ENCODE peak calls at places on chromosomes 5 and 9, in six cellular contexts. One of them, this sample, is unnamed.

GRCh38 chr5:87121315-87122170 is 146.1 kb upstream of the RASA1 start:
- DNase-seq in fibroblast of mammary gland: peak
- DNase-seq in HFF-Myc: peak
- DNase-seq in left ventricle myocardium inferior: no peak
- DNase-seq in neural crest cell: no peak
- DNase-seq in pancreas: no peak
- DNase-seq in this sample: peak

GRCh38 chr9:74773886-74774479 is 113.7 kb downstream of the TRPM6 start:
- DNase-seq in pancreas: peak
- DNase-seq in neural crest cell: peak
- DNase-seq in fibroblast of mammary gland: peak
- DNase-seq in HFF-Myc: peak
- DNase-seq in left ventricle myocardium inferior: peak
- DNase-seq in this sample: peak

GRCh38 chr5:88667187-88668141 is 215.5 kb downstream of the MEF2C start:
- DNase-seq in neural crest cell: no peak
- DNase-seq in HFF-Myc: no peak
- DNase-seq in left ventricle myocardium inferior: no peak
- DNase-seq in pancreas: no peak
- DNase-seq in fibroblast of mammary gland: no peak
- DNase-seq in this sample: no peak

GRCh38 chr5:173645897-173646574 is 29.6 kb upstream of the BOD1 start:
- DNase-seq in fibroblast of mammary gland: no peak
- DNase-seq in HFF-Myc: no peak
- DNase-seq in left ventricle myocardium inferior: no peak
- DNase-seq in neural crest cell: no peak
- DNase-seq in pancreas: no peak
- DNase-seq in this sample: no peak

GRCh38 chr5:150113047-150113744 is 26.8 kb upstream of the CSF1R start:
- DNase-seq in left ventricle myocardium inferior: no peak
- DNase-seq in HFF-Myc: no peak
- DNase-seq in fibroblast of mammary gland: peak
- DNase-seq in neural crest cell: no peak
- DNase-seq in pancreas: no peak
- DNase-seq in this sample: no peak

GRCh38 chr5:38258319-38259061 is at the start of gene EGFLAM:
- DNase-seq in HFF-Myc: no peak
- DNase-seq in neural crest cell: peak
- DNase-seq in fibroblast of mammary gland: no peak
- DNase-seq in left ventricle myocardium inferior: peak
- DNase-seq in pancreas: peak
- DNase-seq in this sample: peak

GRCh38 chr5:19256036-19256435 is 732.0 kb downstream of the CDH18 start:
- DNase-seq in HFF-Myc: no peak
- DNase-seq in neural crest cell: no peak
- DNase-seq in pancreas: no peak
- DNase-seq in fibroblast of mammary gland: no peak
- DNase-seq in left ventricle myocardium inferior: no peak
- DNase-seq in this sample: no peak

GRCh38 chr5:172144931-172145869 is 42.8 kb downstream of the STK10 start:
- DNase-seq in neural crest cell: peak
- DNase-seq in left ventricle myocardium inferior: no peak
- DNase-seq in pancreas: no peak
- DNase-seq in fibroblast of mammary gland: no peak
- DNase-seq in HFF-Myc: no peak
- DNase-seq in this sample: no peak

GRCh38 chr5:120304653-120305052 is 159.4 kb upstream of the PRR16 start:
- DNase-seq in fibroblast of mammary gland: peak
- DNase-seq in neural crest cell: no peak
- DNase-seq in pancreas: no peak
- DNase-seq in HFF-Myc: peak
- DNase-seq in left ventricle myocardium inferior: no peak
- DNase-seq in this sample: no peak

GRCh38 chr5:123810911-123811310 is 298.9 kb downstream of the CSNK1G3 start:
- DNase-seq in pancreas: no peak
- DNase-seq in left ventricle myocardium inferior: no peak
- DNase-seq in fibroblast of mammary gland: no peak
- DNase-seq in HFF-Myc: no peak
- DNase-seq in neural crest cell: no peak
- DNase-seq in this sample: no peak

GRCh38 chr9:81393985-81394811 is 295.1 kb downstream of the TLE1 start:
- DNase-seq in fibroblast of mammary gland: peak
- DNase-seq in neural crest cell: no peak
- DNase-seq in pancreas: no peak
- DNase-seq in left ventricle myocardium inferior: no peak
- DNase-seq in HFF-Myc: no peak
- DNase-seq in this sample: no peak

DNA sequence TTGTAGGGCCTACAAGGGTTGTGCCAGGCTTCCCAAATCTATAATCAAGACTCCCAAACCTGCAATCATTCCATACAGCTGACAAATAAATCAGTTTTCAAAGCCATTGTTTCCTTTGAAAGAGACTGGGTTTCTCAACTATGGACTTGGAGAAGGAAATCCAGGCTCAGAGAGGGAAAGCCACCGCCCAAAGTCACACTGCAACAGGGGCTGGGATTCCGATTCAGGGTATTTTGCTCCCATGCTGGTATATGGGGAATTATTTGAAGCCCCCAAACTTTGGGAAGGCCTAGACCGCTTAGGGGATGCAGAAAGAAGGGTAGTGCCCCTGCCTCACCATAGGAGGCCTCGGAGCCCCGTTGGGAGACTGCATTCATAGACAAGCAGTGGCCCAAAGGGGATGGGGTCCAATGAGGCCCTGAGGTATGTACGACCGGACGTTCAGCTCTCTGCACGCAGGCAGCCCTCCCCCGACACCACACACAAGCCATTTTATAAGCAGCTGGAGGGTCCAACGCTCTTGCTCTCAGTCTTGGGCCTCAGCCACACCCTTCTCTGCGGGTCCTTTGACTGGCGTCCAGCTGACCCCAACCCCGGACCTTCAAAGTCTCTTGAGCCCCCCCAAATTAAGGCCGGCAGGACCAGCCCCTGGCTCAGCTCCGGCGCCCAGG is 712 bp downstream of the ANXA6 start:
- DNase-seq in left ventricle myocardium inferior: no peak
- DNase-seq in fibroblast of mammary gland: peak
- DNase-seq in HFF-Myc: no peak
- DNase-seq in neural crest cell: peak
- DNase-seq in pancreas: no peak
- DNase-seq in this sample: peak
- TF ChIP-seq CTCF in left ventricle myocardium inferior: peak
- TF ChIP-seq CTCF in fibroblast of mammary gland: no peak
- TF ChIP-seq CTCF in HFF-Myc: no peak
- TF ChIP-seq CTCF in neural crest cell: no peak
- TF ChIP-seq CTCF in pancreas: no peak
- TF ChIP-seq CTCF in this sample: no peak

DNA sequence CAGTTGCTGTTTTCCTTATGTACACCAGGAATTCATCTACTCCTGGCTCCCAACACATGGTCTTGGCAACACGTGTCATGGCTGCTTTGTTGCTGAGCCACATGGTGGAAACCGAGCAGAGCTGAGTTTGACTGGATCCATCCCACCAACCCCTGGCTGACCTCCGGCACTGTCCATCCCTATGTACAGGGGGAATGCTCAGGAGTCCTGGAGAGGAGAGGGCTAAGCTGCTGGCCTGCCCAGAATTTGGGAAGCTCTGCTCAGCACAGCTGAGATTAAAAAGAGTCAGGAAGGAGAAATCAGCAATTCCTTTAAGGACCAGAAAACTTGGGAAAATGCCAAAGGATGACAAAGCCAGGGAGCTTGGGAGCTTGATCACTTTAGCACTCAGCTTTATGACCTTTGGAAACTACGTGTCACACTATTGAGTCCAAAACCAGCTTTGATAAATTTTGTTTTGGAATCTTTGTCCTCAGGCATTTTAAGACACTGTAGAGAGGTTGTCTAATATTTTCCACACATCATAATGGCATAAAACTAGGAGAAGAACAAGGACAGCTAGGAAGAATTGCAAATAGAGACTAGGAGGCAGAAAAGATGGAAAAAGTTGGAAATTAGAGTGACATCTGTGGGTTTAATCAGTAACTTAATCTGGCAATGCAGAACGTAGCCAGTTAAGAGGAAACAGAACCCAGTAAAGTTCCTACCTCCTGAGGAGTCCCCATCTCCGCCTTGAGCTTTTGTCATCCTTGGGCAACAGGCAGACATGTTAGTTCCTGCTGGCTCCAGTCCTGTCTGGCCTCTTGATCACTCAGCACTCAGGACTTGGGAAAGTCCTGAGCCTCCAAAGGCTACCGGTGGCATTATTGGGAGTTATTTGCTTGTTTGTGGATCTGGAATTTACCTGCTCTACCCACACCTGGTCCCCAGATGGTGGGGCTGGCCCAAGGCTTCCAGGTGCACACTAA is 62.5 kb upstream of the PLPP1 start:
- DNase-seq in fibroblast of mammary gland: peak
- DNase-seq in neural crest cell: no peak
- DNase-seq in left ventricle myocardium inferior: peak
- DNase-seq in HFF-Myc: peak
- DNase-seq in pancreas: no peak
- DNase-seq in this sample: no peak
- TF ChIP-seq CTCF in fibroblast of mammary gland: no peak
- TF ChIP-seq CTCF in neural crest cell: no peak
- TF ChIP-seq CTCF in left ventricle myocardium inferior: no peak
- TF ChIP-seq CTCF in HFF-Myc: no peak
- TF ChIP-seq CTCF in pancreas: no peak
- TF ChIP-seq CTCF in this sample: no peak

GRCh38 chr5:1294839-1295649 is at the start of gene TERT:
- DNase-seq in pancreas: peak
- DNase-seq in fibroblast of mammary gland: no peak
- DNase-seq in neural crest cell: peak
- DNase-seq in HFF-Myc: no peak
- DNase-seq in left ventricle myocardium inferior: no peak
- DNase-seq in this sample: peak
- TF ChIP-seq CTCF in pancreas: no peak
- TF ChIP-seq CTCF in fibroblast of mammary gland: no peak
- TF ChIP-seq CTCF in neural crest cell: no peak
- TF ChIP-seq CTCF in HFF-Myc: no peak
- TF ChIP-seq CTCF in left ventricle myocardium inferior: no peak
- TF ChIP-seq CTCF in this sample: no peak

DNA sequence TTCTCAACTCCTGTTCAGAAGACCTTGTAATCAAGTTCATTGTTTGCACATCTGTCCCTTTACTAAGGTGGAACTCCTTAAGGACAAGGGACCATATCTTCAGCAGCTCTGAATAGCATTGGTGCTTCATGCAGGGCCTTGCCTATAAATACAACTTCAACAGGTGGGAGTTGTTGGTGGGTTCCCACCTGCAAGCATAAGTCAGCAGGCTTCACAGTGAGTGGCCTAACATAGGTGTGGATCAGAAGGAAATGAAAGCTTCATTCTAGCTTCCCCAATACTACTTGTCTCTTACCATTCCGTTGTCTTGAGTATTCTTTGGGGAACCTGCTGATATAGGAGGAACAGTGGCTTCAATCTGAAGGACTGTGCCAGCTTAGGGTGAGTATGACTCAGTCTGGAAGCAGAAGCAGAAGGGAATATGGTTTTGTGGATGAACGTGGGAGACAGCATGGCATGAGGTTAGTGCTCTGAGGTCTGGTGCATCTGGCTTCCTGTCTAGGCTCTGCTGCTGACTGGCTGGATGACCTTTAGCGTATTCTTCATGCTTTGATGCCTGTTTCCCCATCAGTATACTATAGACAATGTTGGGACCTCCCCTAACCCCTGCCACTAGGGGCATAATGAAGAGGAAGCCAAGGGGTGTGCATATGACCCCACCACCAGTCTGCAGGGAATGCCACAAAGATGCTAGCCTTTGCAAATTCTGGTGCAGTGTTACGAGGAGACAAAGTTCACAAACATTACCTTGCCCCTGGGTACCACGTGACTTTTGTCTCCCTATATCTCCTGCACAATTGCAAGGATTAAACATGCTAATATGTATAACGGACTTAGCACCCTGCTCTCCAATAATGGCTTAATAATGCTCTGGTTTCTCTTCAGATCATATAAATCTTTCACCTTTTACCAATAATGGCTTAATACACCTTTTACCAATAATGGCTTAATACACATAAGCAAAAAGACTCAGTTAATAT is 192.3 kb downstream of the PALM2AKAP2 start:
- DNase-seq in pancreas: no peak
- DNase-seq in neural crest cell: no peak
- DNase-seq in HFF-Myc: no peak
- DNase-seq in left ventricle myocardium inferior: no peak
- DNase-seq in fibroblast of mammary gland: no peak
- DNase-seq in this sample: peak
- TF ChIP-seq CTCF in pancreas: no peak
- TF ChIP-seq CTCF in neural crest cell: no peak
- TF ChIP-seq CTCF in HFF-Myc: no peak
- TF ChIP-seq CTCF in left ventricle myocardium inferior: no peak
- TF ChIP-seq CTCF in fibroblast of mammary gland: peak
- TF ChIP-seq CTCF in this sample: no peak

This sample was measured in activated CD8-positive, alpha-beta T cell treated with anti-CD3 and anti-CD28 coated beads for 36 hours.